ENCODE peak calls at places on chromosome 17, in four cellular contexts. C, Y, B and M are unnamed samples.

GRCh38 chr17:48054238-48055185 is 6.4 kb downstream of the NFE2L1 start:
- DNase-seq in C (peak), Y (no peak), B (no peak), M (no peak)

GRCh38 chr17:55440391-55440790 is 18.8 kb upstream of the MMD start:
- DNase-seq in C (no peak), Y (no peak), B (no peak), M (no peak)

GRCh38 chr17:17661834-17662233 is 19.4 kb upstream of the RAI1 start:
- DNase-seq in C (no peak), Y (no peak), B (no peak), M (no peak)

GRCh38 chr17:77822302-77823030 is 136.0 kb upstream of the TNRC6C start:
- DNase-seq in C (no peak), Y (no peak), B (no peak), M (no peak)

GRCh38 chr17:82938486-82939212 is 98.8 kb upstream of the ZNF750 start:
- DNase-seq in C (no peak), Y (no peak), B (no peak), M (no peak)

GRCh38 chr17:46020023-46020735 is 21.1 kb downstream of the STH start:
- DNase-seq in C (no peak), Y (peak), B (peak), M (no peak)

GRCh38 chr17:56934280-56934679 is 20.4 kb upstream of the TRIM25 start:
- DNase-seq in C (no peak), Y (no peak), B (no peak), M (no peak)

GRCh38 chr17:57033296-57033695 is 51.8 kb upstream of the AKAP1 start:
- DNase-seq in C (no peak), Y (no peak), B (no peak), M (peak)

GRCh38 chr17:34565715-34566114 is 13.7 kb upstream of the TMEM132E start:
- DNase-seq in C (no peak), Y (no peak), B (no peak), M (no peak)

GRCh38 chr17:36599546-36600250 is 1.7 kb upstream of the MRM1 start:
- DNase-seq in C (no peak), Y (no peak), B (no peak), M (no peak)

GRCh38 chr17:39667262-39668140 is 752 bp upstream of the PNMT start:
- DNase-seq in C (no peak), Y (no peak), B (no peak), M (no peak)

GRCh38 chr17:82344175-82344907 is 10.8 kb upstream of the SECTM1 start:
- DNase-seq in C (no peak), Y (no peak), B (no peak), M (no peak)

GRCh38 chr17:64080174-64080618 is 49.7 kb downstream of the ERN1 start:
- DNase-seq in C (no peak), Y (no peak), B (no peak), M (no peak)

GRCh38 chr17:71975331-71975801 is 145.5 kb upstream of the SOX9 start:
- DNase-seq in C (no peak), Y (no peak), B (no peak), M (no peak)

GRCh38 chr17:20275653-20276052 is 191.7 kb downstream of the LGALS9B start:
- DNase-seq in C (no peak), Y (no peak), B (no peak), M (no peak)

GRCh38 chr17:60679287-60679686 is 1.6 kb downstream of the BCAS3 start:
- DNase-seq in C (no peak), Y (no peak), B (no peak), M (no peak)

GRCh38 chr17:81428521-81428920 is 33.3 kb downstream of the BAHCC1 start:
- DNase-seq in C (no peak), Y (no peak), B (no peak), M (no peak)

GRCh38 chr17:52105601-52106000 is 52.9 kb downstream of the CA10 start:
- DNase-seq in C (no peak), Y (no peak), B (no peak), M (no peak)

GRCh38 chr17:38466346-38467315 is 38.4 kb downstream of the ARHGAP23 start:
- DNase-seq in C (no peak), Y (no peak), B (no peak), M (no peak)

GRCh38 chr17:32508926-32509325 is 22.1 kb downstream of the CDK5R1 start:
- DNase-seq in C (no peak), Y (no peak), B (no peak), M (no peak)

GRCh38 chr17:78408476-78409020 is 30.1 kb downstream of the PGS1 start:
- DNase-seq in C (no peak), Y (no peak), B (no peak), M (no peak)

GRCh38 chr17:549197-550040 is 165.2 kb downstream of the VPS53 start:
- DNase-seq in C (no peak), Y (no peak), B (no peak), M (no peak)

GRCh38 chr17:49388290-49388640 is 26.2 kb upstream of the ZNF652 start:
- DNase-seq in C (no peak), Y (no peak), B (no peak), M (no peak)

GRCh38 chr17:4998027-4998665 is 396 bp downstream of the KIF1C start:
- DNase-seq in C (peak), Y (no peak), B (no peak), M (no peak)

GRCh38 chr17:32298721-32299578 is 33.3 kb downstream of the RHBDL3 start:
- DNase-seq in C (no peak), Y (no peak), B (no peak), M (peak)

GRCh38 chr17:69828087-69828486 is 246.9 kb upstream of the KCNJ16 start:
- DNase-seq in C (no peak), Y (no peak), B (no peak), M (no peak)

GRCh38 chr17:67492824-67493490 is 115.9 kb downstream of the PITPNC1 start:
- DNase-seq in C (no peak), Y (no peak), B (no peak), M (no peak)

GRCh38 chr17:43875476-43876147 is 28.6 kb downstream of the CD300LG start:
- DNase-seq in C (no peak), Y (no peak), B (no peak), M (no peak)

GRCh38 chr17:16328997-16329396 is 24.3 kb downstream of the CENPV start:
- DNase-seq in C (no peak), Y (no peak), B (no peak), M (no peak)

GRCh38 chr17:43767713-43768059 is 9.1 kb upstream of the SOST start:
- DNase-seq in C (no peak), Y (no peak), B (no peak), M (no peak)

GRCh38 chr17:81870978-81871386 is at the start of gene ARHGDIA:
- DNase-seq in C (no peak), Y (no peak), B (no peak), M (no peak)

GRCh38 chr17:21573961-21574610 is 118.2 kb upstream of the KCNJ18 start:
- DNase-seq in C (no peak), Y (no peak), B (no peak), M (no peak)

GRCh38 chr17:64599187-64599676 is 62.9 kb downstream of the SMURF2 start:
- DNase-seq in C (no peak), Y (peak), B (peak), M (no peak)

GRCh38 chr17:15350777-15351486 is 9.5 kb upstream of the TEKT3 start:
- DNase-seq in C (no peak), Y (no peak), B (no peak), M (peak)

GRCh38 chr17:82338858-82339633 is 5.5 kb upstream of the SECTM1 start:
- DNase-seq in C (no peak), Y (no peak), B (no peak), M (peak)

GRCh38 chr17:8729860-8730259 is 14.8 kb downstream of the CCDC42 start:
- DNase-seq in C (no peak), Y (no peak), B (no peak), M (no peak)

GRCh38 chr17:27153005-27153404 is 140.9 kb upstream of the WSB1 start:
- DNase-seq in C (no peak), Y (no peak), B (no peak), M (no peak)

GRCh38 chr17:82791532-82791931 is 39.7 kb downstream of the TBCD start:
- DNase-seq in C (no peak), Y (no peak), B (no peak), M (no peak)